ENCODE peak calls at places on chromosomes 6 and 20, in six cellular contexts. One of them, this sample, is unnamed.

GRCh38 chr6:5764401-5764955 is 242.2 kb downstream of the NRN1 start:
- DNase-seq in HCT116: no peak
- DNase-seq in GM23338: no peak
- DNase-seq in GM12878: peak; percentile 8
- DNase-seq in breast epithelium: no peak
- DNase-seq in suprapubic skin: no peak
- DNase-seq in this sample: no peak

GRCh38 chr6:35247642-35248231 is 11.8 kb upstream of the ZNF76 start:
- DNase-seq in suprapubic skin: no peak
- DNase-seq in breast epithelium: no peak
- DNase-seq in GM12878: peak; percentile 31
- DNase-seq in GM23338: no peak
- DNase-seq in HCT116: no peak
- DNase-seq in this sample: no peak

GRCh38 chr20:17735959-17736621 is 36.3 kb downstream of the BANF2 start:
- DNase-seq in GM12878: no peak
- DNase-seq in GM23338: no peak
- DNase-seq in HCT116: no peak
- DNase-seq in breast epithelium: no peak
- DNase-seq in suprapubic skin: no peak
- DNase-seq in this sample: no peak

GRCh38 chr6:46651766-46652165 is 852 bp downstream of the CYP39A1 start:
- DNase-seq in GM23338: no peak
- DNase-seq in HCT116: no peak
- DNase-seq in breast epithelium: no peak
- DNase-seq in GM12878: no peak
- DNase-seq in suprapubic skin: no peak
- DNase-seq in this sample: no peak

GRCh38 chr6:97085772-97086171 is 161.2 kb downstream of the KLHL32 start:
- DNase-seq in GM23338: no peak
- DNase-seq in GM12878: no peak
- DNase-seq in suprapubic skin: no peak
- DNase-seq in HCT116: no peak
- DNase-seq in breast epithelium: no peak
- DNase-seq in this sample: no peak

GRCh38 chr6:156719720-156720563 is 57.2 kb upstream of the ARID1B start:
- DNase-seq in suprapubic skin: peak; percentile 95
- DNase-seq in GM12878: peak; percentile 65
- DNase-seq in GM23338: peak; percentile 86
- DNase-seq in breast epithelium: peak; percentile 92
- DNase-seq in HCT116: peak; percentile 72
- DNase-seq in this sample: peak; percentile 98

GRCh38 chr6:44058617-44059358 is 68.5 kb downstream of the MRPL14 start:
- DNase-seq in HCT116: peak; percentile 88
- DNase-seq in GM23338: no peak
- DNase-seq in GM12878: no peak
- DNase-seq in suprapubic skin: peak; percentile 92
- DNase-seq in breast epithelium: peak; percentile 95
- DNase-seq in this sample: peak; percentile 64

GRCh38 chr6:162343902-162344226 is 383.7 kb downstream of the PRKN start:
- DNase-seq in GM23338: no peak
- DNase-seq in HCT116: no peak
- DNase-seq in GM12878: no peak
- DNase-seq in suprapubic skin: no peak
- DNase-seq in breast epithelium: no peak
- DNase-seq in this sample: no peak

GRCh38 chr6:81561071-81561564 is 191.4 kb downstream of the TENT5A start:
- DNase-seq in breast epithelium: no peak
- DNase-seq in GM12878: no peak
- DNase-seq in GM23338: no peak
- DNase-seq in suprapubic skin: no peak
- DNase-seq in HCT116: peak; percentile 86
- DNase-seq in this sample: no peak

GRCh38 chr20:18254615-18255014 is 33.7 kb upstream of the ZNF133 start:
- DNase-seq in HCT116: no peak
- DNase-seq in GM12878: no peak
- DNase-seq in breast epithelium: no peak
- DNase-seq in GM23338: no peak
- DNase-seq in suprapubic skin: no peak
- DNase-seq in this sample: no peak

GRCh38 chr6:45591816-45592359 is 214.2 kb upstream of the SUPT3H start:
- DNase-seq in GM12878: no peak
- DNase-seq in suprapubic skin: no peak
- DNase-seq in GM23338: no peak
- DNase-seq in HCT116: no peak
- DNase-seq in breast epithelium: no peak
- DNase-seq in this sample: no peak

DNA sequence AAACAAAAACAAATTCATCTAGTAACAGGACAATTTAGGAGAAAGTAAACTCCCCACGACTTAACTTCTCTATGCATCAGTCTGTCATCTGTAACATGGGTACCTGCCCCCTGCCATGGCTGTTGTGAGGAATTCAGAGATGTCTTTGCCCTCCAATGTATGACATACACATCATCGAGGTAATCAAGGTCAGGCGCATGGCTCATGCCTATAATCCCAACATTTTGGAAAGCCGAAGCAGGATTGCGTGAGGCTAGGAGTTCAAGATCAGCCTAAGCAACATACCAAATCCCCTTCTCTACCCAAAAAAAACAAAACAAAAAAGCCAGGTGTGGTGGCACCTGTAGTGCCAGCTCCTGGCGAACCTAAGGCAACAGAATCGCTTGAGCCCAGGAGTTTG is 9.0 kb downstream of the EEF1A1 start:
- DNase-seq in HCT116: no peak
- DNase-seq in GM12878: no peak
- DNase-seq in breast epithelium: no peak
- DNase-seq in GM23338: peak; percentile 24
- DNase-seq in suprapubic skin: no peak
- DNase-seq in this sample: no peak
- TF ChIP-seq POLR2AphosphoS5 in HCT116: no peak
- TF ChIP-seq POLR2AphosphoS5 in GM12878: no peak
- TF ChIP-seq POLR2AphosphoS5 in breast epithelium: no peak
- TF ChIP-seq POLR2AphosphoS5 in GM23338: no peak
- TF ChIP-seq POLR2AphosphoS5 in suprapubic skin: no peak
- TF ChIP-seq POLR2AphosphoS5 in this sample: no peak

DNA sequence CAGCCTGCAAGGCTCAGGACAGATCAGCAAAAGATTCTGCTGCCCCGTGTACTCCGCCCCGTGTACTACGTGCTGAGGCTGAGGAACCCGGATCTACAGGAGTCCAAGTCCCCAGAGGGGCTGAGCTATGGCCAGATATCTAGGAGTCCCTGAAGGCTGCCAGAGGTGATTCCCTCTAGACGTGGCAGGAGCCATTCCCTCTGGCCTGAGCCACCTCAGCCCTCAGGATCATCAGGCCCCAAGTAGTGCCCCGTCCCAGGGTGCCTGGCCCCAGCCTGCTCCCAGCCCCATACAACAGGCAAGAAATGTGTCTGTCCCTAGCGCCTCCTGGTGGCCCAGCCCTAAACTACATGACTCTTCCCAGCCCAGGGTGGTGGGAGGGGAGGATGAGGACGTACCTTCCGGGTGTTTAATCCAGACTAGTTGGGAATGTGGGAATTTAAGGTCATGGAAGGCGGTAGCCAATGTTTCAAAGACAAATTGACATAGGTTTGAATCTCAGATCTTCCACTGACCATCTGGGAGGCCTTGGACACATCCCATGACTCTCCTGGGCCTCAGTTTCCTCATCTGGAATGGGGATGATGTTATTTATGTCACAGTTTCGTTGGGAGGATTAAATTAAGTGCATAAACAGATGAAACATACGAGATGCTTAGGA is 49.4 kb upstream of the PTPN1 start:
- DNase-seq in breast epithelium: peak; percentile 89
- DNase-seq in GM12878: no peak
- DNase-seq in suprapubic skin: peak; percentile 94
- DNase-seq in HCT116: peak; percentile 69
- DNase-seq in GM23338: peak; percentile 91
- DNase-seq in this sample: peak; percentile 92
- TF ChIP-seq POLR2AphosphoS5 in breast epithelium: peak; percentile 71
- TF ChIP-seq POLR2AphosphoS5 in GM12878: no peak
- TF ChIP-seq POLR2AphosphoS5 in suprapubic skin: no peak
- TF ChIP-seq POLR2AphosphoS5 in HCT116: no peak
- TF ChIP-seq POLR2AphosphoS5 in GM23338: no peak
- TF ChIP-seq POLR2AphosphoS5 in this sample: no peak

DNA sequence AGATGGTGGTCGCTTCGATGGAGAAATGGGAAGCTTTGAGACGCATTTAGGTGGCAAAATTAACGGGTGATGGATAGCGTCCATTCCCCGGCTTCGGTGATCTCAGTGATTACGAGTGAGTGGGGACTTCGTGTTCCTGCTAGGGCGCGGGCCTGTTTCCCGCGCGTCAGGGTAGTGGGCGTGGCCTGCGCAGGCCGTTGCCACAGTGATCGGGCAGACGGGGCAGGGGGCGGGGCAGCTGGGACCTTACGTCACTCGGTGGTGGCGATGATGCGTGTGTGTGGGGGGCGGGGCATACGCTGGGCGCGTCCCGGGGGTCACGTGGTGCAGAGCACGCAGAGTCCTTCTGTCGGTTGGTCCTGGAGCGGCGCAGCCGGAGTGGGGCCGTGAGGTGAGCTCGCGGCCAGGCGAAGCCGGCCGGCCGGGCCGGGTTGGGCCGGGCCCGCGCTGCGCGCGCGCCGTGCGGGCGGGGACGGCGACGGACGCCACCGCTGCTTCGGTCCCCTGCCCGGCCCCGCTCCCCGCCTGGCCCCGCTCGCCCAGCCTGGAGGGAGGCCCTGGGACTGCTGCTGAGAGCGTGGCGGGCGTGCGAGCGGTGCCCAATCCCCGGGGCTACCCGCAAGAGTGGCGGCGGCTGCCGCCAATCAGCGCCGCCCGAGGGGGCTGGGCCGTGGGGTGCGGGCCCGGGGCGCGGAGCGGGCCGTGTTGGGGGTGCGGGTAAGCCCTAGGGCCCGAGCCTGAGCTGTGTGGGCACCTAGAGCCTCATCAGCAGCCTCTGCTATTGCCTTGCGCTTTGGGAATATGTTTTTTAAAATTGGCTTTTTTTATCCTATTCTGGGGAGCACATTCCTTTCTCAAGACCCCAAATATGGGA is at the start of gene PHF20:
- DNase-seq in HCT116: peak; percentile 92
- DNase-seq in breast epithelium: peak; percentile 99
- DNase-seq in suprapubic skin: peak; percentile 100
- DNase-seq in GM12878: peak; percentile 87
- DNase-seq in GM23338: peak; percentile 98
- DNase-seq in this sample: peak; percentile 100
- TF ChIP-seq POLR2AphosphoS5 in HCT116: peak; percentile 74
- TF ChIP-seq POLR2AphosphoS5 in breast epithelium: peak; percentile 96
- TF ChIP-seq POLR2AphosphoS5 in suprapubic skin: peak; percentile 98
- TF ChIP-seq POLR2AphosphoS5 in GM12878: peak; percentile 81
- TF ChIP-seq POLR2AphosphoS5 in GM23338: peak; percentile 81
- TF ChIP-seq POLR2AphosphoS5 in this sample: peak; percentile 94

DNA sequence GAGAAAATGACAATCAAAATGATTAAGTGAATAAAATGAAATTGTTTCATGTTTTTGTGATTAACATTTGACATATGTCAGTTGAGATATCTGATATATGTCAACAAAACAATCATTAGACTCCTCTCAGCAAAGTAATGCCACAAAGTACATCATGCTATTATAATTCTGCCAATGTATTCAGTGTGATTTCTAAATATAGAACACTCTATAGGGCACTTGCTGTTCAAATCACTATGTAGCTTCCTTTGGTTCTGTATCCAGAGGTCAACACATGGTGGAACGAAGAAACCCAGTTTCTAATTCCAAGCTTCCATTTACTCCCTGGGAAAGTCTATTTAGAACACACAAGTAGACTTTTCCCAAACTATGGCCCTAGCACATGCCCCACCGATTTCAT is 227.5 kb upstream of the FAM83B start:
- DNase-seq in GM23338: no peak
- DNase-seq in HCT116: no peak
- DNase-seq in GM12878: no peak
- DNase-seq in breast epithelium: no peak
- DNase-seq in suprapubic skin: no peak
- DNase-seq in this sample: no peak
- TF ChIP-seq POLR2AphosphoS5 in GM23338: no peak
- TF ChIP-seq POLR2AphosphoS5 in HCT116: no peak
- TF ChIP-seq POLR2AphosphoS5 in GM12878: no peak
- TF ChIP-seq POLR2AphosphoS5 in breast epithelium: no peak
- TF ChIP-seq POLR2AphosphoS5 in suprapubic skin: no peak
- TF ChIP-seq POLR2AphosphoS5 in this sample: no peak

GRCh38 chr6:142784344-142784743 is 160.6 kb downstream of the HIVEP2 start:
- DNase-seq in suprapubic skin: no peak
- DNase-seq in GM12878: peak; percentile 86
- DNase-seq in HCT116: no peak
- DNase-seq in GM23338: no peak
- DNase-seq in breast epithelium: no peak
- DNase-seq in this sample: no peak
- TF ChIP-seq POLR2AphosphoS5 in suprapubic skin: no peak
- TF ChIP-seq POLR2AphosphoS5 in GM12878: peak; percentile 60
- TF ChIP-seq POLR2AphosphoS5 in HCT116: no peak
- TF ChIP-seq POLR2AphosphoS5 in GM23338: no peak
- TF ChIP-seq POLR2AphosphoS5 in breast epithelium: no peak
- TF ChIP-seq POLR2AphosphoS5 in this sample: no peak

This sample was measured in transverse colon.